ENCODE peak calls at places on chromosomes 7 and 10, in seven cellular contexts. D is GOT3; W is EL; J is mucosa of gallbladder; B is stimulated activated naive CD8-positive, alpha-beta T cell treated with anti-CD3 and anti-CD28 coated beads, Interleukin-15, amount 100 ng/mL, for 72 hours; N is NCI-H460; K is stimulated activated effector memory CD8-positive, alpha-beta T cell treated with anti-CD3 and anti-CD28 coated beads, Interleukin-12 subunit alpha, Interleukin-12 subunit beta, amount 100 ng/mL, for 72 hours. Q is an unnamed sample.
A peak's percentile ranks its signal among the peaks of the same experiment; 100 is the strongest.

GRCh38 chr7:138363721-138364120 is 96.3 kb upstream of the TRIM24 start:
- DNase-seq in J (no peak), W (no peak), N (no peak), D (no peak), B (no peak), K (no peak), Q (no peak)

GRCh38 chr10:24035761-24036160 is 173.2 kb upstream of the KIAA1217 start:
- DNase-seq in K (no peak), B (no peak), J (no peak), N (no peak), D (no peak), W (no peak), Q (no peak)

GRCh38 chr10:80204193-80204714 is 1.1 kb downstream of the ANXA11 start:
- DNase-seq in N (no peak), B (peak; percentile 33), D (no peak), K (no peak), W (peak; percentile 48), J (no peak), Q (no peak)

GRCh38 chr7:24974026-24974832 is 5.7 kb downstream of the OSBPL3 start:
- DNase-seq in N (no peak), K (no peak), B (no peak), W (no peak), D (no peak), J (no peak), Q (no peak)

GRCh38 chr7:11625669-11626068 is 206.3 kb downstream of the THSD7A start:
- DNase-seq in J (peak; percentile 42), D (no peak), B (no peak), W (no peak), K (no peak), N (no peak), Q (no peak)

GRCh38 chr10:72336259-72337038 is 18.3 kb downstream of the DNAJB12 start:
- DNase-seq in W (no peak), K (peak; percentile 61), J (no peak), D (no peak), N (no peak), B (no peak), Q (no peak)

GRCh38 chr7:1236132-1236655 is 3.5 kb downstream of the UNCX start:
- DNase-seq in J (no peak), N (no peak), W (no peak), D (no peak), B (no peak), K (no peak), Q (no peak)

GRCh38 chr10:20406607-20407188 is 490.4 kb downstream of the NEBL start:
- DNase-seq in J (no peak), W (no peak), N (no peak), B (no peak), K (no peak), D (no peak), Q (no peak)

GRCh38 chr10:129727071-129727470 is 237.0 kb downstream of the EBF3 start:
- DNase-seq in K (no peak), N (no peak), D (no peak), W (no peak), B (no peak), J (no peak), Q (no peak)

GRCh38 chr10:97499561-97500296 is 1.0 kb downstream of the UBTD1 start:
- DNase-seq in W (peak; percentile 77), N (no peak), D (no peak), K (no peak), J (peak; percentile 46), B (no peak), Q (no peak)

GRCh38 chr7:105975770-105976428 is 12.8 kb downstream of the CDHR3 start:
- DNase-seq in N (no peak), K (no peak), J (no peak), D (no peak), B (no peak), W (peak; percentile 89), Q (no peak)

GRCh38 chr10:129522041-129522585 is 55.1 kb downstream of the MGMT start:
- DNase-seq in N (no peak), W (no peak), J (no peak), D (no peak), K (no peak), B (no peak), Q (no peak)

GRCh38 chr7:148825338-148825737 is 58.8 kb downstream of the EZH2 start:
- DNase-seq in K (no peak), J (no peak), B (no peak), D (no peak), N (no peak), W (no peak), Q (no peak)

GRCh38 chr10:33862706-33863105 is 528.2 kb upstream of the NRP1 start:
- DNase-seq in J (no peak), N (no peak), B (no peak), W (no peak), D (no peak), K (no peak), Q (no peak)

Q was measured in T-helper 2 cell treated with Interferon-gamma antibody and Interleukin-4, amounts not matched to agents 5 μg/mL and 100 μg/mL, for 36 hours.